ENCODE peak calls at places on chromosomes 1 and 21, in ten cellular contexts. One of them, this sample, is unnamed. For H3K4me1, the result is how much of the 10 kb centered on the place peaks cover.

GRCh38 chr1:97849350-97850339 is 71.2 kb downstream of the DPYD start:
- DNase-seq in CD8-positive, alpha-beta memory T cell: no peak
- DNase-seq in upper lobe of right lung: no peak
- DNase-seq in hepatocyte: peak
- DNase-seq in IMR-90: peak
- DNase-seq in mammary epithelial cell: peak
- DNase-seq in HAP-1: no peak
- DNase-seq in A549: peak
- DNase-seq in BE2C: no peak
- DNase-seq in tibial artery: no peak
- DNase-seq in this sample: no peak

GRCh38 chr1:109931189-109931672 is 20.6 kb downstream of the CSF1 start:
- DNase-seq in mammary epithelial cell: no peak
- DNase-seq in BE2C: peak
- DNase-seq in CD8-positive, alpha-beta memory T cell: no peak
- DNase-seq in A549: peak
- DNase-seq in upper lobe of right lung: peak
- DNase-seq in hepatocyte: peak
- DNase-seq in tibial artery: peak
- DNase-seq in HAP-1: peak
- DNase-seq in IMR-90: peak
- DNase-seq in this sample: no peak

GRCh38 chr21:44791246-44791645 is 10.4 kb downstream of the UBE2G2 start:
- DNase-seq in mammary epithelial cell: no peak
- DNase-seq in CD8-positive, alpha-beta memory T cell: no peak
- DNase-seq in BE2C: no peak
- DNase-seq in upper lobe of right lung: no peak
- DNase-seq in A549: no peak
- DNase-seq in tibial artery: no peak
- DNase-seq in IMR-90: no peak
- DNase-seq in HAP-1: no peak
- DNase-seq in hepatocyte: no peak
- DNase-seq in this sample: no peak

GRCh38 chr1:102919659-102920058 is 188.7 kb downstream of the COL11A1 start:
- DNase-seq in IMR-90: peak
- DNase-seq in CD8-positive, alpha-beta memory T cell: no peak
- DNase-seq in hepatocyte: no peak
- DNase-seq in A549: no peak
- DNase-seq in mammary epithelial cell: peak
- DNase-seq in BE2C: no peak
- DNase-seq in upper lobe of right lung: no peak
- DNase-seq in HAP-1: no peak
- DNase-seq in tibial artery: no peak
- DNase-seq in this sample: no peak

GRCh38 chr1:224498574-224499170 is 64.1 kb upstream of the WDR26 start:
- DNase-seq in upper lobe of right lung: no peak
- DNase-seq in HAP-1: peak
- DNase-seq in BE2C: no peak
- DNase-seq in IMR-90: peak
- DNase-seq in mammary epithelial cell: peak
- DNase-seq in tibial artery: no peak
- DNase-seq in A549: no peak
- DNase-seq in CD8-positive, alpha-beta memory T cell: no peak
- DNase-seq in hepatocyte: peak
- DNase-seq in this sample: no peak

GRCh38 chr1:226919995-226920394 is 20.1 kb upstream of the COQ8A start:
- DNase-seq in A549: no peak
- DNase-seq in BE2C: no peak
- DNase-seq in tibial artery: peak
- DNase-seq in hepatocyte: no peak
- DNase-seq in IMR-90: no peak
- DNase-seq in CD8-positive, alpha-beta memory T cell: no peak
- DNase-seq in upper lobe of right lung: no peak
- DNase-seq in HAP-1: no peak
- DNase-seq in mammary epithelial cell: no peak
- DNase-seq in this sample: no peak

GRCh38 chr21:29077651-29078090 is 4.2 kb upstream of the CCT8 start:
- DNase-seq in upper lobe of right lung: no peak
- DNase-seq in mammary epithelial cell: no peak
- DNase-seq in hepatocyte: no peak
- DNase-seq in tibial artery: no peak
- DNase-seq in BE2C: no peak
- DNase-seq in A549: peak
- DNase-seq in CD8-positive, alpha-beta memory T cell: no peak
- DNase-seq in HAP-1: no peak
- DNase-seq in IMR-90: peak
- DNase-seq in this sample: peak

GRCh38 chr1:196608401-196609113 is at the start of gene KCNT2:
- DNase-seq in upper lobe of right lung: peak
- DNase-seq in BE2C: peak
- DNase-seq in A549: peak
- DNase-seq in tibial artery: peak
- DNase-seq in CD8-positive, alpha-beta memory T cell: no peak
- DNase-seq in mammary epithelial cell: no peak
- DNase-seq in HAP-1: no peak
- DNase-seq in IMR-90: peak
- DNase-seq in hepatocyte: peak
- DNase-seq in this sample: no peak

GRCh38 chr1:201585099-201585498 is 46.2 kb downstream of the NAV1 start:
- DNase-seq in mammary epithelial cell: no peak
- DNase-seq in CD8-positive, alpha-beta memory T cell: no peak
- DNase-seq in hepatocyte: no peak
- DNase-seq in upper lobe of right lung: no peak
- DNase-seq in IMR-90: peak
- DNase-seq in A549: no peak
- DNase-seq in BE2C: no peak
- DNase-seq in HAP-1: no peak
- DNase-seq in tibial artery: no peak
- DNase-seq in this sample: no peak

GRCh38 chr21:35940074-35940927 is 120.0 kb downstream of the SETD4 start:
- DNase-seq in tibial artery: no peak
- DNase-seq in CD8-positive, alpha-beta memory T cell: no peak
- DNase-seq in hepatocyte: peak
- DNase-seq in upper lobe of right lung: no peak
- DNase-seq in IMR-90: peak
- DNase-seq in A549: peak
- DNase-seq in mammary epithelial cell: peak
- DNase-seq in HAP-1: peak
- DNase-seq in BE2C: no peak
- DNase-seq in this sample: no peak

GRCh38 chr1:228801068-228801467 is 65.8 kb downstream of the RHOU start:
- DNase-seq in hepatocyte: no peak
- DNase-seq in A549: no peak
- DNase-seq in IMR-90: no peak
- DNase-seq in tibial artery: no peak
- DNase-seq in BE2C: no peak
- DNase-seq in CD8-positive, alpha-beta memory T cell: no peak
- DNase-seq in HAP-1: peak
- DNase-seq in mammary epithelial cell: no peak
- DNase-seq in upper lobe of right lung: no peak
- DNase-seq in this sample: no peak

GRCh38 chr1:236395780-236396664 is 1.9 kb downstream of the EDARADD start:
- DNase-seq in BE2C: no peak
- DNase-seq in HAP-1: no peak
- DNase-seq in IMR-90: no peak
- DNase-seq in CD8-positive, alpha-beta memory T cell: no peak
- DNase-seq in tibial artery: no peak
- DNase-seq in upper lobe of right lung: no peak
- DNase-seq in hepatocyte: no peak
- DNase-seq in A549: no peak
- DNase-seq in mammary epithelial cell: peak
- DNase-seq in this sample: no peak

GRCh38 chr1:113670650-113671049 is 88.6 kb downstream of the PHTF1 start:
- DNase-seq in CD8-positive, alpha-beta memory T cell: no peak
- DNase-seq in upper lobe of right lung: no peak
- DNase-seq in mammary epithelial cell: no peak
- DNase-seq in IMR-90: no peak
- DNase-seq in tibial artery: no peak
- DNase-seq in BE2C: no peak
- DNase-seq in A549: no peak
- DNase-seq in hepatocyte: no peak
- DNase-seq in HAP-1: no peak
- DNase-seq in this sample: no peak

GRCh38 chr1:199295102-199295501 is 656.3 kb downstream of the PTPRC start:
- DNase-seq in A549: no peak
- DNase-seq in hepatocyte: no peak
- DNase-seq in HAP-1: no peak
- DNase-seq in IMR-90: no peak
- DNase-seq in upper lobe of right lung: no peak
- DNase-seq in tibial artery: no peak
- DNase-seq in mammary epithelial cell: no peak
- DNase-seq in BE2C: no peak
- DNase-seq in CD8-positive, alpha-beta memory T cell: no peak
- DNase-seq in this sample: no peak

GRCh38 chr1:12174789-12175455 is 8.1 kb downstream of the TNFRSF1B start:
- DNase-seq in mammary epithelial cell: no peak
- DNase-seq in BE2C: no peak
- DNase-seq in upper lobe of right lung: no peak
- DNase-seq in CD8-positive, alpha-beta memory T cell: no peak
- DNase-seq in A549: no peak
- DNase-seq in hepatocyte: no peak
- DNase-seq in tibial artery: no peak
- DNase-seq in IMR-90: no peak
- DNase-seq in HAP-1: no peak
- DNase-seq in this sample: no peak

GRCh38 chr1:12173631-12174121 is 6.9 kb downstream of the TNFRSF1B start:
- DNase-seq in CD8-positive, alpha-beta memory T cell: peak
- DNase-seq in tibial artery: peak
- DNase-seq in IMR-90: peak
- DNase-seq in A549: no peak
- DNase-seq in upper lobe of right lung: no peak
- DNase-seq in HAP-1: no peak
- DNase-seq in hepatocyte: no peak
- DNase-seq in mammary epithelial cell: no peak
- DNase-seq in BE2C: no peak
- DNase-seq in this sample: peak

GRCh38 chr1:12176298-12177118 is 9.7 kb downstream of the TNFRSF1B start:
- DNase-seq in CD8-positive, alpha-beta memory T cell: no peak
- DNase-seq in BE2C: no peak
- DNase-seq in IMR-90: no peak
- DNase-seq in tibial artery: no peak
- DNase-seq in HAP-1: no peak
- DNase-seq in hepatocyte: no peak
- DNase-seq in A549: no peak
- DNase-seq in mammary epithelial cell: no peak
- DNase-seq in upper lobe of right lung: no peak
- DNase-seq in this sample: no peak

GRCh38 chr1:12177156-12177998 is 10.6 kb downstream of the TNFRSF1B start:
- DNase-seq in HAP-1: no peak
- DNase-seq in upper lobe of right lung: no peak
- DNase-seq in A549: no peak
- DNase-seq in mammary epithelial cell: no peak
- DNase-seq in CD8-positive, alpha-beta memory T cell: no peak
- DNase-seq in IMR-90: no peak
- DNase-seq in hepatocyte: no peak
- DNase-seq in BE2C: no peak
- DNase-seq in tibial artery: no peak
- DNase-seq in this sample: no peak

DNA sequence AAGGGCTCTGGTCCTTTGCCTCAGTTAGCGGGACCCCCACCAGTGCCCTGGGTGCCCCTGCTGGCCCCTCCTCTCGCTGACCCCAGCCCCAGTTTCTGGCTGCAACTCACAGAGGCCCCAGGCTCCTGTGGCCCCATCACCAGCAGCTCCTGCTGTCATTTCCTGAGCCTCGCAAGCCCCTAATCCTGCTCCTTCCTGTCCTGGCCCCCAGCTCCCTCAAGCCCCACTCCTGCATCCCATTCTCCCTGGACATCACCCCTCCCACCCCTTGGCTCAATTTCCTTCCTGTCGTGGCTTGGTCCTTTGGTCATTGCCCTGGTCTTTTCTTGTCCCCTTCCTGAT is 8.6 kb downstream of the TNFRSF1B start:
- DNase-seq in BE2C: no peak
- DNase-seq in IMR-90: no peak
- DNase-seq in tibial artery: no peak
- DNase-seq in CD8-positive, alpha-beta memory T cell: no peak
- DNase-seq in hepatocyte: no peak
- DNase-seq in mammary epithelial cell: no peak
- DNase-seq in HAP-1: no peak
- DNase-seq in upper lobe of right lung: no peak
- DNase-seq in A549: no peak
- DNase-seq in this sample: no peak
- H3K4me1 ChIP-seq in BE2C: under half
- H3K4me1 ChIP-seq in IMR-90: under half
- H3K4me1 ChIP-seq in tibial artery: under half
- H3K4me1 ChIP-seq in CD8-positive, alpha-beta memory T cell: half or more
- H3K4me1 ChIP-seq in hepatocyte: under half
- H3K4me1 ChIP-seq in mammary epithelial cell: under half
- H3K4me1 ChIP-seq in HAP-1: under half
- H3K4me1 ChIP-seq in upper lobe of right lung: half or more
- H3K4me1 ChIP-seq in A549: under half
- H3K4me1 ChIP-seq in this sample: half or more

DNA sequence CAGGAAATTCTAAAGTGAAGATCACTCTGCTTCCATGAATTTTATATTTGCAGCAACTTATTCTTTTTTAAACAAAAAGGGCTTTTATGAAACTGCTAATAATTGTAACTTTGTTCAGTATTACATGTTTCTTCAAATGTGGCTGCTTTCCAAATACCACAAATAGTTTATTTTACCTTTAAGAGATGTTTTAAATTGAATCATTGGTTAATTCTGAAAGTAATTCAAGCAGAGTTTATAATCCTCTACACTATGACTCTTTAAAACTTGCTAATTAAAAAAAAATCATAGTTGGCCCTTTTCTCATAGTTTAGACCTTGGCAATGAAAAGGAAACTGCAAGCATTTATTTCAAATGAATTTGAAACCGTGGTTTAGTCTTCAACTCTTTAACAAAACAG is 59.6 kb downstream of the SDCCAG8 start:
- DNase-seq in upper lobe of right lung: no peak
- DNase-seq in tibial artery: no peak
- DNase-seq in hepatocyte: no peak
- DNase-seq in HAP-1: no peak
- DNase-seq in mammary epithelial cell: no peak
- DNase-seq in IMR-90: peak
- DNase-seq in A549: no peak
- DNase-seq in BE2C: no peak
- DNase-seq in CD8-positive, alpha-beta memory T cell: no peak
- DNase-seq in this sample: no peak
- H3K4me3 ChIP-seq in upper lobe of right lung: no peak
- H3K4me3 ChIP-seq in tibial artery: no peak
- H3K4me3 ChIP-seq in hepatocyte: no peak
- H3K4me3 ChIP-seq in HAP-1: no peak
- H3K4me3 ChIP-seq in mammary epithelial cell: no peak
- H3K4me3 ChIP-seq in IMR-90: no peak
- H3K4me3 ChIP-seq in A549: no peak
- H3K4me3 ChIP-seq in BE2C: no peak
- H3K4me3 ChIP-seq in CD8-positive, alpha-beta memory T cell: no peak
- H3K4me3 ChIP-seq in this sample: no peak

GRCh38 chr1:111908222-111908621 is 81.2 kb downstream of the KCND3 start:
- DNase-seq in IMR-90: no peak
- DNase-seq in hepatocyte: no peak
- DNase-seq in CD8-positive, alpha-beta memory T cell: no peak
- DNase-seq in upper lobe of right lung: no peak
- DNase-seq in BE2C: no peak
- DNase-seq in tibial artery: no peak
- DNase-seq in mammary epithelial cell: no peak
- DNase-seq in HAP-1: no peak
- DNase-seq in A549: no peak
- DNase-seq in this sample: no peak
- H3K4me1 ChIP-seq in IMR-90: under half
- H3K4me1 ChIP-seq in hepatocyte: under half
- H3K4me1 ChIP-seq in CD8-positive, alpha-beta memory T cell: under half
- H3K4me1 ChIP-seq in upper lobe of right lung: under half
- H3K4me1 ChIP-seq in BE2C: under half
- H3K4me1 ChIP-seq in tibial artery: under half
- H3K4me1 ChIP-seq in mammary epithelial cell: under half
- H3K4me1 ChIP-seq in HAP-1: under half
- H3K4me1 ChIP-seq in A549: under half
- H3K4me1 ChIP-seq in this sample: under half

GRCh38 chr1:154221815-154222081 is 993 bp downstream of the UBAP2L start:
- DNase-seq in hepatocyte: peak
- DNase-seq in mammary epithelial cell: peak
- DNase-seq in upper lobe of right lung: no peak
- DNase-seq in tibial artery: no peak
- DNase-seq in IMR-90: peak
- DNase-seq in CD8-positive, alpha-beta memory T cell: no peak
- DNase-seq in A549: no peak
- DNase-seq in HAP-1: no peak
- DNase-seq in BE2C: no peak
- DNase-seq in this sample: no peak
- H3K4me3 ChIP-seq in hepatocyte: peak
- H3K4me3 ChIP-seq in mammary epithelial cell: peak
- H3K4me3 ChIP-seq in upper lobe of right lung: peak
- H3K4me3 ChIP-seq in tibial artery: peak
- H3K4me3 ChIP-seq in IMR-90: peak
- H3K4me3 ChIP-seq in CD8-positive, alpha-beta memory T cell: peak
- H3K4me3 ChIP-seq in A549: peak
- H3K4me3 ChIP-seq in HAP-1: peak
- H3K4me3 ChIP-seq in BE2C: peak
- H3K4me3 ChIP-seq in this sample: peak